ENCODE peak calls at places on chromosome 22, in seven cellular contexts. M, K, Q, A, U, N and L are unnamed samples.

GRCh38 chr22:39219071-39220050 is 25.4 kb downstream of the PDGFB start:
- DNase-seq in A (no peak), N (no peak), U (no peak), M (no peak), Q (no peak), K (no peak), L (no peak)

GRCh38 chr22:23784215-23784732 is 2.5 kb upstream of the SMARCB1 start:
- DNase-seq in Q (no peak), U (peak; percentile 58), K (no peak), M (peak; percentile 51), A (no peak), N (peak; percentile 51), L (no peak)

GRCh38 chr22:26792522-26792921 is 135.1 kb downstream of the MIAT start:
- DNase-seq in Q (no peak), U (no peak), K (no peak), M (no peak), N (no peak), A (no peak), L (no peak)

GRCh38 chr22:38243007-38243775 is 29.6 kb downstream of the TMEM184B start:
- DNase-seq in N (peak; percentile 56), K (no peak), Q (peak; percentile 42), A (peak; percentile 83), U (peak; percentile 89), M (no peak), L (no peak)

GRCh38 chr22:26718488-26718887 is 61.1 kb downstream of the MIAT start:
- DNase-seq in Q (no peak), M (no peak), U (no peak), K (no peak), A (no peak), N (no peak), L (no peak)

GRCh38 chr22:43176090-43176489 is 10.8 kb downstream of the TTLL12 start:
- DNase-seq in N (no peak), M (no peak), A (no peak), U (no peak), K (no peak), Q (peak; percentile 11), L (no peak)

GRCh38 chr22:21765909-21766529 is 30.4 kb upstream of the YPEL1 start:
- DNase-seq in Q (no peak), N (no peak), K (no peak), M (no peak), U (no peak), A (no peak), L (no peak)

GRCh38 chr22:40560551-40560950 is 76.0 kb downstream of the MRTFA start:
- DNase-seq in Q (no peak), N (no peak), A (peak; percentile 19), M (no peak), K (peak; percentile 42), U (no peak), L (no peak)

GRCh38 chr22:44625981-44626687 is 75.9 kb upstream of the PRR5 start:
- DNase-seq in Q (peak; percentile 62), U (peak; percentile 71), A (peak; percentile 67), N (peak; percentile 77), M (no peak), K (peak; percentile 64), L (peak; percentile 81)

GRCh38 chr22:23115825-23116494 is 25.8 kb downstream of the RSPH14 start:
- DNase-seq in K (no peak), U (no peak), N (no peak), Q (no peak), A (no peak), M (no peak), L (no peak)

GRCh38 chr22:17869285-17870096 is 95.2 kb upstream of the BID start:
- DNase-seq in M (no peak), K (no peak), Q (no peak), A (no peak), U (no peak), N (no peak), L (no peak)

GRCh38 chr22:21022507-21022906 is 7.5 kb downstream of the P2RX6 start:
- DNase-seq in U (no peak), A (no peak), Q (no peak), M (no peak), K (no peak), N (no peak), L (no peak)

GRCh38 chr22:48488149-48488551 is 1339.5 kb downstream of the BRD1 start:
- DNase-seq in K (no peak), M (no peak), A (no peak), Q (no peak), N (no peak), U (no peak), L (no peak)

GRCh38 chr22:30605449-30606110 is 1.4 kb upstream of the TCN2 start:
- DNase-seq in U (peak; percentile 79), M (no peak), A (peak; percentile 63), Q (peak; percentile 45), N (peak; percentile 71), K (peak; percentile 45), L (peak; percentile 46)

GRCh38 chr22:25111579-25112517 is 87.8 kb upstream of the CRYBB3 start:
- DNase-seq in U (peak; percentile 77), K (no peak), M (no peak), N (peak; percentile 24), A (peak; percentile 19), Q (no peak), L (peak; percentile 28)

GRCh38 chr22:26912985-26913384 is 255.6 kb downstream of the MIAT start:
- DNase-seq in N (no peak), A (no peak), Q (no peak), K (no peak), U (no peak), M (no peak), L (no peak)

GRCh38 chr22:39453765-39454378 is 2.9 kb upstream of the MGAT3 start:
- DNase-seq in Q (no peak), M (no peak), U (no peak), A (peak; percentile 65), N (peak; percentile 17), K (no peak), L (no peak)

GRCh38 chr22:40408718-40409612 is 38.6 kb downstream of the SGSM3 start:
- DNase-seq in U (no peak), Q (no peak), A (no peak), N (no peak), M (no peak), K (no peak), L (no peak)

DNA sequence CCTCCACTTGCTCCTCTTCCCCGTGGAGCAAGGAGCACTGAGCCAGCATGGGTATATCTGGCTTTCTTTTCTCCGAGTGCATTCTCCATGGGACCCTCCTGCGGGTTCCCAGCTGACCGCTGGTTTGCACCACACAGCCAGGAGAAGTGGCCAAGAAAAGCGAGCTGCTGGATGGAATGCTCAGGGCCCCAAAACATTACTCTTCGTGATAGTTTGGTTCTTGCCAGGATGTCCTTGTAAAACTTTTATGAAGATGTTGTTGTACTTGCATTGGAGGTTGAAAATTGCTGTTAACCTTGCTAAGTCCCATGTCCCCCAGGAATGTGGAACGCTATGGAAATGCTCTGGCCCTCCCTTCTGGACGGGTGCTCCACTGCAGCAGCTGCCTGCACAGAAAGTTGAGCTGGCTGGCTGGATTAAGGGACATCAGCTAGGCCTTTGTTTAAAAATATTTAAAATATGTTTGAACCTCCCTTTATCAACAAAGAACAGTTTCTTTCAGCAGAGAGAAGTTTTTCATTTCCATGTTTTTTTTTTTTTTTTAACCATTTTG is 68.7 kb downstream of the ZNRF3 start:
- DNase-seq in N (peak; percentile 25), M (peak; percentile 73), U (no peak), K (peak; percentile 77), Q (no peak), A (peak; percentile 59), L (no peak)
- TF ChIP-seq CTCF in N (no peak), M (peak; percentile 31), U (no peak), K (peak; percentile 27), Q (peak; percentile 42), A (peak; percentile 14), L (no peak)

DNA sequence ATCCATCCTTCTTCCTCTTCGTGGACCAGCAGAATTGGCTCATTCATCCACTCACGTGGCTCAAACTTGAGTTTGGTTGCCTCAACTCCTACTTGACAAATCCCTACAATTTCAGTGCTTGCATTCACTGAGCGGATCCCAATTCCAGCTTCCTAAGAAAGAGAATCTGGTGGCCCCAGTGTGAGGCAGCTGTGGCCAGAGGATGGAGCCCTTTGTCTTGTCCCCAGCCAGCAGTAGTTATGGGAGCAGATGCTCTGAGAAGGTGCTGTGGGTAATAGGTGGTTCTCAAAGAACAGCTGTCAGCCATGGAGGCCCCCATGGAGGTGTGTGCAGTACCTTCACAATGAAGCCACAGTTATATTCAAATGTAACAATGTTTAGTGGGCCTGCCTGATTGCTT is 39.3 kb downstream of the KREMEN1 start:
- DNase-seq in Q (no peak), A (no peak), N (no peak), M (no peak), K (no peak), U (no peak), L (no peak)
- TF ChIP-seq CTCF in Q (no peak), A (no peak), N (no peak), M (no peak), K (no peak), U (no peak), L (no peak)

GRCh38 chr22:35328472-35328885 is 28.8 kb downstream of the TOM1 start:
- DNase-seq in K (no peak), N (no peak), Q (peak; percentile 45), M (no peak), U (no peak), A (no peak), L (no peak)

GRCh38 chr22:35326854-35327562 is 27.3 kb downstream of the TOM1 start:
- DNase-seq in Q (no peak), N (no peak), M (no peak), K (no peak), A (no peak), U (no peak), L (no peak)

GRCh38 chr22:35330258-35330861 is 30.7 kb downstream of the TOM1 start:
- DNase-seq in K (peak; percentile 74), U (peak; percentile 70), A (peak; percentile 94), Q (peak; percentile 90), M (no peak), N (no peak), L (no peak)

GRCh38 chr22:35327690-35328471 is 28.2 kb downstream of the TOM1 start:
- DNase-seq in Q (no peak), M (no peak), A (no peak), N (no peak), U (no peak), K (no peak), L (no peak)

GRCh38 chr22:35329114-35329847 is 29.6 kb downstream of the TOM1 start:
- DNase-seq in U (no peak), N (no peak), K (no peak), A (no peak), M (no peak), Q (no peak), L (no peak)
- TF ChIP-seq CTCF in U (peak; percentile 12), N (no peak), K (no peak), A (no peak), M (no peak), Q (no peak), L (no peak)

GRCh38 chr22:49568751-49569285 is 258.9 kb downstream of the BRD1 start:
- DNase-seq in Q (no peak), N (no peak), K (no peak), U (no peak), A (no peak), M (no peak), L (no peak)
- TF ChIP-seq CTCF in Q (no peak), N (no peak), K (no peak), U (no peak), A (no peak), M (no peak), L (no peak)